ENCODE peak calls at places on chromosomes 4 and X, in ten cellular contexts. S, P, O, V, M, K, Z, C, W and Y are unnamed samples. For H3K9me3, the result is how much of the 10 kb centered on the place peaks cover.

GRCh38 chr4:98938386-98938785 is 9.5 kb upstream of the EIF4E start:
- DNase-seq in S (no peak), P (no peak), O (no peak), V (no peak), M (peak), K (no peak), Z (no peak), C (no peak), W (peak), Y (peak)

GRCh38 chr4:171846232-171846631 is 33.0 kb downstream of the GALNTL6 start:
- DNase-seq in S (no peak), P (peak), O (no peak), V (peak), M (peak), K (peak), Z (no peak), C (no peak), W (peak), Y (peak)

GRCh38 chrX:7983594-7983993 is 56.4 kb upstream of the PNPLA4 start:
- DNase-seq in S (no peak), P (no peak), O (no peak), V (no peak), M (no peak), K (no peak), Z (no peak), C (no peak), W (no peak), Y (no peak)

GRCh38 chr4:1856920-1857699 is 1.2 kb upstream of the LETM1 start:
- DNase-seq in S (no peak), P (peak), O (no peak), V (peak), M (no peak), K (peak), Z (peak), C (peak), W (peak), Y (peak)

GRCh38 chrX:76971393-76972376 is 475.5 kb upstream of the FGF16 start:
- DNase-seq in S (no peak), P (no peak), O (no peak), V (no peak), M (no peak), K (no peak), Z (no peak), C (no peak), W (no peak), Y (no peak)

GRCh38 chr4:165016971-165017370 is 14.8 kb upstream of the TRIM60 start:
- DNase-seq in S (no peak), P (peak), O (no peak), V (no peak), M (peak), K (peak), Z (no peak), C (no peak), W (peak), Y (peak)

GRCh38 chr4:55931833-55932232 is 16.9 kb upstream of the CEP135 start:
- DNase-seq in S (no peak), P (no peak), O (no peak), V (no peak), M (no peak), K (no peak), Z (no peak), C (no peak), W (peak), Y (no peak)

GRCh38 chrX:16666541-16666940 is 16.6 kb downstream of the S100G start:
- DNase-seq in S (no peak), P (peak), O (no peak), V (no peak), M (no peak), K (peak), Z (no peak), C (no peak), W (peak), Y (no peak)

GRCh38 chr4:54542540-54543041 is 115.2 kb upstream of the KIT start:
- DNase-seq in S (no peak), P (no peak), O (no peak), V (no peak), M (no peak), K (peak), Z (no peak), C (no peak), W (no peak), Y (no peak)

GRCh38 chr4:38145741-38146140 is 185.5 kb downstream of the PTTG2 start:
- DNase-seq in S (no peak), P (no peak), O (no peak), V (no peak), M (no peak), K (no peak), Z (no peak), C (no peak), W (peak), Y (peak)

GRCh38 chr4:8736083-8736825 is 135.4 kb downstream of the HMX1 start:
- DNase-seq in S (no peak), P (no peak), O (no peak), V (no peak), M (no peak), K (no peak), Z (no peak), C (no peak), W (no peak), Y (no peak)

GRCh38 chrX:153725832-153726285 is 1.2 kb downstream of the ABCD1 start:
- DNase-seq in S (no peak), P (no peak), O (no peak), V (no peak), M (no peak), K (no peak), Z (no peak), C (no peak), W (peak), Y (no peak)

GRCh38 chrX:153727108-153727931 is 2.7 kb downstream of the ABCD1 start:
- DNase-seq in S (peak), P (peak), O (peak), V (peak), M (no peak), K (no peak), Z (peak), C (peak), W (peak), Y (peak)

GRCh38 chrX:153728095-153728494 is 3.4 kb downstream of the ABCD1 start:
- DNase-seq in S (no peak), P (no peak), O (no peak), V (no peak), M (no peak), K (no peak), Z (no peak), C (no peak), W (no peak), Y (no peak)

GRCh38 chrX:153725039-153725831 is 579 bp downstream of the ABCD1 start:
- DNase-seq in S (no peak), P (peak), O (no peak), V (no peak), M (no peak), K (peak), Z (no peak), C (no peak), W (no peak), Y (no peak)

DNA sequence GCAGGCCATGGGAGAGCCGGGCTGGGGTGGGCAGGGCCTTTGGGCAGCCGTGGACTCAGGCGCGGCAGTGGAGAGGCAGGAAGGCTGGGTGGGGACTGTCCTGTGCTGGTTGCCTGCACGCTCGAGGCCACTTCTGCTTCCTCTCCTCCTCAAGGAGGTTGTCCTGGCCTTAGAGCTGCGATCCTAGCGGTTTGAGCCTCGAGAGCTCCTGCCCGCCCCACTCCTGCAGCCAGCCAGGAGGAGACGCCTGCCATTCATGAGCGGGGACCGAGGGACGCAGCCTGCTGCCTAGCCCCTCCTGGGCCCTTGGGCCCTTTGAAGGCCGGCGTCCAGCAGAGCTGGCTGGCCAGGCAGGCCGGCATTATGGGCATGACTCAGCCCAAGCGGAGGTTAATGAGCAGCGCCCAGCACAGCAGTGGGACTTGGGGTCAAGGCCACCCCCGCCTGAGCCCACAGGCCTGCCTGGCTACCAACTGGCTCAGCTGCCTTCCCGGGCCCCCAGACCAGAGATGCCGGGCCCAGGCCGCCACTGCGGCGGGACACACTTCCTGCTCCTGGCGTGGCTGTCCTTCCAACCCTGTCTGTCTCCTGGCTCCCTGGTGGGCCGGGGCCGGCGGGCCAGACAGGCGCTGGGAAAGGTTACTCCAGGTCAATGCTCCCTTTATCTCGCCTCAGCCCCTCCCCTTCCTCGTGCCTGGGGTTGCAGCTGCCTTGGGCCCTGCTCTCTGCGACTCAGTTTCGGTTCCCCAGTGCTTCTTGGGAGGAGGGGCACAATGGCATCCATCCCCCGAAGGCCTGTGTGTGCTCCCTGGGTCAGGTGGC is 1.8 kb downstream of the ABCD1 start:
- DNase-seq in S (peak), P (peak), O (peak), V (peak), M (peak), K (peak), Z (peak), C (peak), W (peak), Y (peak)
- H3K9me3 ChIP-seq in S (under half), P (under half), O (under half), V (under half), M (under half), K (under half), Z (under half), C (under half), W (under half), Y (under half)

DNA sequence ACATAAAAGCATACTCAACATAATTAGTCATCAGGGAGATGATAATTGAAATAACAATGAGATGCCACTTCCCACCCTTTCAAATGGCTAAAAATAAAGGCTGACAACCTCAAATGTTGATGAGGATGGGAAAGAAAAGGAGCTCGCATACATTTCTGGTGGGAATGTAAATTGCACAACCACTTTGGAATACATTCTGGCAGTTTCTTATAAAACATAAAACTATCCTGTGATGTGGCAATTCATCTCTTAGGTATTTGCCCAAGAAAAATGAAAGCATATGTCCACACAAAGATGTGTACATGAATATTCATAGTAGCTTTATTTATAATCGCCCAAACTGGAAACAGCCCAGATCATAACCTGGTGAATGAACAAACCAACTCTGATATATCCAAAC is 682 bp upstream of the ZNF275 start:
- DNase-seq in S (no peak), P (no peak), O (no peak), V (no peak), M (no peak), K (no peak), Z (no peak), C (no peak), W (peak), Y (no peak)
- H3K4me3 ChIP-seq in S (peak), P (peak), O (peak), V (no peak), M (no peak), K (peak), Z (no peak), C (peak), W (peak), Y (peak)

DNA sequence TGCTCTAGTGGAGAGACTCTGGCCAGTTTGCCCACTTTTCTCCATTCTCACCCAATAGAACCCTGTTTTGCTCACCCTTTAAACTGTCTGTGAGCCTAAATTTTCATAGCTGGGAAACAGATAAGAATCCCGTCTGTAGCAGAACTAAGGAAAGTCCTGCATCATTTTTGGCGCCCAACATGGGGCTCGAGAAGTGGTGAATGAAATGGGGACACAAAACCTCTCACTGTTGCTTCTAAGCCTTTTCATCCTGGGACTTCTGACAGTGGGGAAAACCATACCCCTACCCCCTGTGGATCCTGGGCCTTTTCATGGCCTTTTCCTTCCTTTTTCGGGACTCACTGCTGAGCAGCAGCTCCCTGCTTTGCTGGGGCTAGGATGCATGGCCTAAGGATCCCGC is 189.9 kb downstream of the INPP4B start:
- DNase-seq in S (no peak), P (peak), O (no peak), V (no peak), M (peak), K (peak), Z (no peak), C (peak), W (peak), Y (peak)
- H3K9me3 ChIP-seq in S (half or more), P (under half), O (under half), V (half or more), M (under half), K (under half), Z (half or more), C (half or more), W (under half), Y (under half)

GRCh38 chrX:38326086-38326485 is 1.2 kb downstream of the RPGR start:
- DNase-seq in S (no peak), P (no peak), O (no peak), V (no peak), M (no peak), K (no peak), Z (no peak), C (no peak), W (peak), Y (no peak)

GRCh38 chrX:38327007-38327774 is at the start of gene RPGR:
- DNase-seq in S (peak), P (peak), O (peak), V (peak), M (peak), K (peak), Z (peak), C (peak), W (peak), Y (peak)

GRCh38 chrX:38332505-38332904 is 5.2 kb upstream of the RPGR start:
- DNase-seq in S (no peak), P (no peak), O (no peak), V (no peak), M (no peak), K (no peak), Z (no peak), C (no peak), W (no peak), Y (no peak)

DNA sequence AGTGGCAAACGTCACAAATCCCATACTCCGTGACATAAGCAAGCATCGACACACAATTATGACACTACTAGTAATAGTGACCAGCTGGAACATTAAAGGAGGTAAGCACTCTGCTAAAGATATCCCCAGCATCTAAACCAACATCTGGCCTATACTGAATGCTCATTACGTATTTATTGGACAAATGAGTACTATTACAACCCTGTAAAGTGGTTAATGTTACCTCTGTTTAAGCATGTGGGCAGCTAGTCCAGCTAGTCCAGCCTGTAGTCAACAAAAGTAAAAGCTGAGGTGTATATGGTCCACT is 419 bp upstream of the RPGR start:
- DNase-seq in S (no peak), P (no peak), O (no peak), V (no peak), M (no peak), K (no peak), Z (no peak), C (no peak), W (no peak), Y (no peak)
- H3K4me3 ChIP-seq in S (peak), P (no peak), O (peak), V (no peak), M (peak), K (no peak), Z (no peak), C (peak), W (peak), Y (peak)